ENCODE peak calls at places on chromosomes 16 and 17, in four cellular contexts. R is K562, B is psoas muscle, Y is heart right ventricle. A is an unnamed sample. For H3K4me1 and H3K9me3, the result is how much of the 10 kb centered on the place peaks cover.

GRCh38 chr17:73156166-73156840 is 8.5 kb upstream of the SSTR2 start:
- DNase-seq in Y (peak), R (peak), B (peak), A (peak)

GRCh38 chr17:50167371-50167770 is 1.6 kb downstream of the SGCA start:
- DNase-seq in R (no peak), B (peak), Y (peak), A (no peak)

GRCh38 chr17:63356275-63356905 is 89.7 kb downstream of the CYB561 start:
- DNase-seq in Y (no peak), R (no peak), B (no peak), A (peak)

GRCh38 chr17:59827721-59828477 is 64.8 kb downstream of the TUBD1 start:
- DNase-seq in R (no peak), Y (no peak), B (peak), A (no peak)

GRCh38 chr16:20938426-20938825 is 37.9 kb downstream of the LYRM1 start:
- DNase-seq in B (no peak), R (no peak), Y (no peak), A (no peak)

GRCh38 chr16:10871157-10871991 is 5.6 kb upstream of the CIITA start:
- DNase-seq in R (no peak), Y (peak), B (no peak), A (no peak)

GRCh38 chr17:81518113-81518784 is 5.7 kb upstream of the ACTG1 start:
- DNase-seq in B (no peak), Y (no peak), R (no peak), A (no peak)

GRCh38 chr17:59476413-59476812 is 89.0 kb upstream of the DHX40 start:
- DNase-seq in Y (no peak), R (no peak), B (no peak), A (no peak)

GRCh38 chr16:13957197-13958078 is 37.5 kb downstream of the ERCC4 start:
- DNase-seq in B (peak), R (peak), Y (peak), A (peak)

GRCh38 chr17:30161601-30162000 is 45.0 kb downstream of the NSRP1 start:
- DNase-seq in B (no peak), R (no peak), Y (no peak), A (no peak)

GRCh38 chr17:40501499-40501911 is at the start of gene TNS4:
- DNase-seq in Y (no peak), B (no peak), R (no peak), A (no peak)

GRCh38 chr16:63618896-63619295 is 1503.0 kb downstream of the CDH11 start:
- DNase-seq in R (no peak), B (no peak), Y (no peak), A (no peak)

GRCh38 chr16:86909359-86910145 is 331.2 kb downstream of the FOXL1 start:
- DNase-seq in Y (no peak), R (no peak), B (no peak), A (no peak)

GRCh38 chr17:1007310-1008007 is 10.5 kb downstream of the TIMM22 start:
- DNase-seq in Y (no peak), B (no peak), R (no peak), A (no peak)
- H3K4me1 ChIP-seq in Y (under half), B (under half), R (under half), A (under half)

DNA sequence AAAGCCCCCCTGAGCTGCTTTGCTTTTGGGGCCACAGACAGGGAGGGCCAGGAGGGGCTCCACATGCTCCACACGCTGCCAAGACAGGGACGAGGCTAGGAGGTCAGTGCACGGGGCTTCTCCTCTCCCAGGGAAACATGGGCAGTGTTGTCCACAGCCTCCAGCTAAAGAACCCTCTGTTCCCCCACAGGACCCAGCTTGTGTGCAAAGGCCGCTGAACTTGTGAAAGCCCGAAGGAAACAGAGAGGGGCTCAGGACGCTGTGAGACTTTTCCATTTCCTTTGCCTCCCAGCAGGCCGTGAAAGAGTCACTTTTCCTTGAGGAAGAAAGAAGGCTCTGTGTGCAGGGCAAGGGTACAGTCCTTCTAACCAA is 9.7 kb downstream of the CDRT4 start:
- DNase-seq in B (peak), R (no peak), Y (no peak), A (no peak)
- H3K27ac ChIP-seq in B (peak), R (no peak), Y (peak), A (peak)

GRCh38 chr16:3295783-3296182 is 9.4 kb downstream of the TIGD7 start:
- DNase-seq in B (no peak), Y (no peak), R (no peak), A (no peak)
- H3K9me3 ChIP-seq in B (half or more), Y (under half), R (under half), A (under half)

GRCh38 chr16:57624044-57624688 is 4.3 kb upstream of the ADGRG1 start:
- DNase-seq in B (no peak), R (no peak), Y (no peak), A (no peak)

GRCh38 chr16:57621521-57622268 is 6.7 kb upstream of the ADGRG1 start:
- DNase-seq in Y (no peak), R (no peak), B (peak), A (peak)

GRCh38 chr16:57623251-57624043 is 5.0 kb upstream of the ADGRG1 start:
- DNase-seq in B (peak), Y (no peak), R (peak), A (peak)

GRCh38 chr16:57620316-57621231 is 7.9 kb upstream of the ADGRG1 start:
- DNase-seq in Y (no peak), R (no peak), B (peak), A (peak)

GRCh38 chr16:57622361-57623250 is 5.8 kb upstream of the ADGRG1 start:
- DNase-seq in R (no peak), B (peak), Y (no peak), A (no peak)
- H3K4me1 ChIP-seq in R (under half), B (under half), Y (under half), A (under half)

GRCh38 chr17:47707884-47708283 is 13.9 kb downstream of the TBKBP1 start:
- DNase-seq in B (no peak), Y (no peak), R (no peak), A (no peak)
- H3K27ac ChIP-seq in B (no peak), Y (no peak), R (no peak), A (no peak)

GRCh38 chr16:3317315-3317999 is 12.2 kb downstream of the ZNF75A start:
- DNase-seq in Y (no peak), B (no peak), R (no peak), A (no peak)

GRCh38 chr16:3327514-3327913 is 22.2 kb downstream of the ZNF75A start:
- DNase-seq in Y (no peak), B (no peak), R (no peak), A (no peak)

GRCh38 chr16:3321802-3322201 is 16.5 kb downstream of the ZNF75A start:
- DNase-seq in B (no peak), R (no peak), Y (no peak), A (no peak)
- H3K9me3 ChIP-seq in B (half or more), R (under half), Y (under half), A (under half)